ENCODE peak calls at places on chromosomes 4 and X, in eight cellular contexts. One of them, this sample, is unnamed.
A peak's percentile ranks its signal among the peaks of the same experiment; 100 is the strongest.

GRCh38 chr4:8035371-8035780 is 95.7 kb upstream of the AFAP1 start:
- DNase-seq in osteocyte: no peak
- DNase-seq in anterior cingulate cortex: no peak
- DNase-seq in SK-N-SH: no peak
- DNase-seq in iris pigment epithelial cell: peak; percentile 69
- DNase-seq in GOT3: no peak
- DNase-seq in H7: no peak
- DNase-seq in AML-193: no peak
- DNase-seq in this sample: no peak

GRCh38 chr4:82479562-82479961 is 49.2 kb downstream of the ENOPH1 start:
- DNase-seq in osteocyte: no peak
- DNase-seq in anterior cingulate cortex: no peak
- DNase-seq in SK-N-SH: no peak
- DNase-seq in iris pigment epithelial cell: no peak
- DNase-seq in GOT3: no peak
- DNase-seq in H7: no peak
- DNase-seq in AML-193: no peak
- DNase-seq in this sample: no peak

GRCh38 chr4:89009107-89009506 is 47.9 kb downstream of the FAM13A start:
- DNase-seq in osteocyte: no peak
- DNase-seq in anterior cingulate cortex: no peak
- DNase-seq in SK-N-SH: no peak
- DNase-seq in iris pigment epithelial cell: no peak
- DNase-seq in GOT3: no peak
- DNase-seq in H7: no peak
- DNase-seq in AML-193: no peak
- DNase-seq in this sample: no peak

GRCh38 chr4:60463846-60464502 is 736.2 kb upstream of the ADGRL3 start:
- DNase-seq in osteocyte: no peak
- DNase-seq in anterior cingulate cortex: no peak
- DNase-seq in SK-N-SH: no peak
- DNase-seq in iris pigment epithelial cell: peak; percentile 4
- DNase-seq in GOT3: no peak
- DNase-seq in H7: peak; percentile 1
- DNase-seq in AML-193: no peak
- DNase-seq in this sample: no peak

GRCh38 chr4:112377701-112378620 is 80.8 kb downstream of the ALPK1 start:
- DNase-seq in osteocyte: no peak
- DNase-seq in anterior cingulate cortex: no peak
- DNase-seq in SK-N-SH: no peak
- DNase-seq in iris pigment epithelial cell: no peak
- DNase-seq in GOT3: no peak
- DNase-seq in H7: no peak
- DNase-seq in AML-193: no peak
- DNase-seq in this sample: no peak

GRCh38 chr4:127622923-127623754 is 9.6 kb upstream of the INTU start:
- DNase-seq in osteocyte: no peak
- DNase-seq in anterior cingulate cortex: peak; percentile 34
- DNase-seq in SK-N-SH: peak; percentile 82
- DNase-seq in iris pigment epithelial cell: peak; percentile 31
- DNase-seq in GOT3: no peak
- DNase-seq in H7: peak; percentile 88
- DNase-seq in AML-193: no peak
- DNase-seq in this sample: peak; percentile 22

GRCh38 chr4:89482248-89482647 is 174.6 kb upstream of the GPRIN3 start:
- DNase-seq in osteocyte: no peak
- DNase-seq in anterior cingulate cortex: no peak
- DNase-seq in SK-N-SH: peak; percentile 61
- DNase-seq in iris pigment epithelial cell: peak; percentile 59
- DNase-seq in GOT3: no peak
- DNase-seq in H7: peak; percentile 54
- DNase-seq in AML-193: peak; percentile 46
- DNase-seq in this sample: no peak

GRCh38 chrX:68914337-68914989 is 85.6 kb downstream of the EFNB1 start:
- DNase-seq in osteocyte: no peak
- DNase-seq in anterior cingulate cortex: no peak
- DNase-seq in SK-N-SH: no peak
- DNase-seq in iris pigment epithelial cell: no peak
- DNase-seq in GOT3: no peak
- DNase-seq in H7: peak; percentile 73
- DNase-seq in AML-193: no peak
- DNase-seq in this sample: no peak

GRCh38 chrX:1564750-1565683 is 26.4 kb upstream of the AKAP17A start:
- DNase-seq in osteocyte: peak; percentile 38
- DNase-seq in anterior cingulate cortex: no peak
- DNase-seq in SK-N-SH: no peak
- DNase-seq in iris pigment epithelial cell: no peak
- DNase-seq in GOT3: no peak
- DNase-seq in H7: no peak
- DNase-seq in AML-193: no peak
- DNase-seq in this sample: no peak

GRCh38 chrX:8741981-8742380 is 10.0 kb upstream of the ANOS1 start:
- DNase-seq in osteocyte: no peak
- DNase-seq in anterior cingulate cortex: no peak
- DNase-seq in SK-N-SH: no peak
- DNase-seq in iris pigment epithelial cell: no peak
- DNase-seq in GOT3: no peak
- DNase-seq in H7: no peak
- DNase-seq in AML-193: no peak
- DNase-seq in this sample: no peak